ENCODE peak calls at places on chromosome 21, in six cellular contexts. K is neural crest cell, B is endothelial cell, D is GM20000, C is stomach, N is epithelial cell of esophagus. O is an unnamed sample.

GRCh38 chr21:17818158-17819113 is 720 bp downstream of the C21orf91 start:
- DNase-seq in K (peak), B (peak), D (peak), C (peak), N (peak), O (peak)

GRCh38 chr21:21715286-21715969 is 717.2 kb downstream of the NCAM2 start:
- DNase-seq in K (no peak), B (no peak), D (no peak), C (no peak), N (no peak), O (no peak)

GRCh38 chr21:16419188-16419874 is 689.5 kb downstream of the USP25 start:
- DNase-seq in K (no peak), B (no peak), D (no peak), C (peak), N (peak), O (peak)

GRCh38 chr21:35314896-35315582 is 265.9 kb upstream of the RUNX1 start:
- DNase-seq in K (no peak), B (no peak), D (no peak), C (no peak), N (no peak), O (no peak)

GRCh38 chr21:44013380-44014088 is 1.4 kb downstream of the TRAPPC10 start:
- DNase-seq in K (no peak), B (peak), D (peak), C (no peak), N (peak), O (no peak)

GRCh38 chr21:44454747-44455523 is at the start of gene LRRC3:
- DNase-seq in K (peak), B (peak), D (peak), C (peak), N (peak), O (no peak)

GRCh38 chr21:33296156-33296555 is 28.6 kb upstream of the IFNAR1 start:
- DNase-seq in K (no peak), B (no peak), D (no peak), C (no peak), N (no peak), O (no peak)

GRCh38 chr21:34031835-34032370 is 41.5 kb upstream of the MRPS6 start:
- DNase-seq in K (no peak), B (no peak), D (no peak), C (no peak), N (peak), O (no peak)

GRCh38 chr21:39660596-39660995 is 47.9 kb downstream of the B3GALT5 start:
- DNase-seq in K (no peak), B (peak), D (no peak), C (no peak), N (peak), O (peak)

GRCh38 chr21:17758703-17759102 is 60.5 kb downstream of the C21orf91 start:
- DNase-seq in K (no peak), B (no peak), D (no peak), C (no peak), N (peak), O (no peak)

GRCh38 chr21:30981403-30981802 is 56.9 kb downstream of the KRTAP19-8 start:
- DNase-seq in K (no peak), B (no peak), D (no peak), C (no peak), N (no peak), O (no peak)

GRCh38 chr21:15297829-15298228 is 233.0 kb upstream of the NRIP1 start:
- DNase-seq in K (no peak), B (no peak), D (no peak), C (no peak), N (no peak), O (no peak)

GRCh38 chr21:15298306-15298705 is 233.5 kb upstream of the NRIP1 start:
- DNase-seq in K (no peak), B (no peak), D (no peak), C (no peak), N (no peak), O (no peak)

GRCh38 chr21:15301014-15301413 is 236.2 kb upstream of the NRIP1 start:
- DNase-seq in K (no peak), B (no peak), D (no peak), C (no peak), N (peak), O (no peak)

GRCh38 chr21:15301736-15302135 is 236.9 kb upstream of the NRIP1 start:
- DNase-seq in K (no peak), B (no peak), D (no peak), C (no peak), N (peak), O (no peak)

GRCh38 chr21:15300131-15300530 is 235.3 kb upstream of the NRIP1 start:
- DNase-seq in K (no peak), B (no peak), D (no peak), C (no peak), N (peak), O (no peak)
- TF ChIP-seq CTCF in K (no peak), B (no peak), D (no peak), C (no peak), N (no peak), O (no peak)

GRCh38 chr21:46294647-46295176 is 8.6 kb downstream of the YBEY start:
- DNase-seq in K (no peak), B (no peak), D (peak), C (no peak), N (peak), O (no peak)
- TF ChIP-seq CTCF in K (no peak), B (no peak), D (no peak), C (no peak), N (no peak), O (no peak)

GRCh38 chr21:38170283-38170682 is 86.5 kb upstream of the KCNJ15 start:
- DNase-seq in K (no peak), B (peak), D (peak), C (peak), N (peak), O (no peak)
- TF ChIP-seq CTCF in K (peak), B (peak), D (peak), C (no peak), N (peak), O (peak)

GRCh38 chr21:25080706-25081495 is 526.4 kb downstream of the MRPL39 start:
- DNase-seq in K (no peak), B (no peak), D (no peak), C (no peak), N (no peak), O (no peak)

GRCh38 chr21:25080161-25080560 is 527.1 kb downstream of the MRPL39 start:
- DNase-seq in K (no peak), B (no peak), D (no peak), C (no peak), N (no peak), O (no peak)

DNA sequence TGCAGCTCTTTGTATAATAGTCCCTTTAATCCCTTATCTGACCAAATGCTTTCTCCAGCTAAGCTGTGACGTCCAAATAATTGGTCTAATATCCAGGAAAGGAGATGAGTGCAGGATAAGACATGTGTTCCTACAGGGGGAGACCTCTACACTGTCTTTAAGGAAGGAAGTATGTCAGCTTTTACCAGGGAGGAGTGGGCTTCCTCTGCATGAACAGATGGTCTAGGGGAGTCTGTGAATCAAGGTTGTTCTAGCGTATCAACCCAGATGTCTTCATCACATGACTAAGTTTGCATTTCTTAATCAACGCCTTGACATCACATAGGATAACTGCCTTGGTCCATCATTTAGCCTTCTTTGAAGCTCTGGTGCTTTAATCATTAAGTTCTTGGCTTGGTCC is 528.2 kb downstream of the MRPL39 start:
- DNase-seq in K (no peak), B (no peak), D (no peak), C (no peak), N (no peak), O (no peak)
- TF ChIP-seq CTCF in K (no peak), B (no peak), D (no peak), C (no peak), N (no peak), O (no peak)

GRCh38 chr21:36419996-36420395 is 34.8 kb downstream of the CHAF1B start:
- DNase-seq in K (peak), B (peak), D (peak), C (peak), N (peak), O (peak)
- TF ChIP-seq CTCF in K (peak), B (peak), D (peak), C (no peak), N (peak), O (peak)

GRCh38 chr21:27466175-27466574 is 499.3 kb upstream of the ADAMTS5 start:
- DNase-seq in K (no peak), B (no peak), D (no peak), C (no peak), N (no peak), O (no peak)
- TF ChIP-seq CTCF in K (no peak), B (peak), D (no peak), C (no peak), N (peak), O (no peak)

DNA sequence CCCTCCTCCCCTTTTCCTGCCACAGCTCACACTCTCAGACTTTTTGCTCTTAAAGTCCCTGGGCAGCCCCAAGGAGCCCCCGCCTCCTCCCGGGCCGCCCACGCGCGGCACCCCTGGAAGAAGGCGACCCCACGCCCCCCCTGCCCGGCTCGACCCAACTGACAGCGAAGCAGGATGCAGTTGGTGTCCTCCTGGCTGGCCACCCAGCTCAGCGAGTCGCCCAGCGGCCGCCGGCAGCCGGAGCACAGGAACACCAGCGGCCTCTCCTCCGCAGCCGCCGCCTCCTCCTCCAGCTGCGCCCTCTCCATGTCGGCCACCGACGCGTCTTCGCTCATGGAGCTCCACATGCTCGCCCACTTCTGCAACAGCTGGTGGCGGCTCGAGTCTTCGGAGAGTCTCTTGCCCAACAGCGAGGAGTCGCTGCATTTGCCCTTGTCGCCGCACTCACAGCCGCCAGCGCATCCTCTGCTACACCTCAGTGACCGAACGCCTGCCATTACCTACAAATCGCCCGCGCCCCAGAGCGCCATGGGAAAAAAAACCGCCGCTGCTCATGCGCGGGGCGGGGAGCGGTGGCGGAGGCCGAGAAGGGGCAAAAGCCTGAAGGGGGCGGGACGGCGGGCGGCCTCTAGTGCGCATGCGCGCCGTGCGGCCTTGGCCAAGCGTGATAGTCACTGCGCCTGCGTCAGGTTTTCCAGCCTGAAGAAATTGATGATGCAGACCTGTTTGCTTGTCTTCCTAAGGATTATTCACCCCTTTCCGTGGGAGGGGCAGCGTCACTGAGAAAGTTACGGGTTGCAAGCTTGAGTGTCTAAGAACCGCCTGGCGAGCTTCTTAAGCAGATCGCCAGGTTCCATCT is at the start of gene MIS18A:
- DNase-seq in K (peak), B (peak), D (peak), C (peak), N (peak), O (peak)
- TF ChIP-seq CTCF in K (peak), B (no peak), D (no peak), C (no peak), N (peak), O (no peak)

DNA sequence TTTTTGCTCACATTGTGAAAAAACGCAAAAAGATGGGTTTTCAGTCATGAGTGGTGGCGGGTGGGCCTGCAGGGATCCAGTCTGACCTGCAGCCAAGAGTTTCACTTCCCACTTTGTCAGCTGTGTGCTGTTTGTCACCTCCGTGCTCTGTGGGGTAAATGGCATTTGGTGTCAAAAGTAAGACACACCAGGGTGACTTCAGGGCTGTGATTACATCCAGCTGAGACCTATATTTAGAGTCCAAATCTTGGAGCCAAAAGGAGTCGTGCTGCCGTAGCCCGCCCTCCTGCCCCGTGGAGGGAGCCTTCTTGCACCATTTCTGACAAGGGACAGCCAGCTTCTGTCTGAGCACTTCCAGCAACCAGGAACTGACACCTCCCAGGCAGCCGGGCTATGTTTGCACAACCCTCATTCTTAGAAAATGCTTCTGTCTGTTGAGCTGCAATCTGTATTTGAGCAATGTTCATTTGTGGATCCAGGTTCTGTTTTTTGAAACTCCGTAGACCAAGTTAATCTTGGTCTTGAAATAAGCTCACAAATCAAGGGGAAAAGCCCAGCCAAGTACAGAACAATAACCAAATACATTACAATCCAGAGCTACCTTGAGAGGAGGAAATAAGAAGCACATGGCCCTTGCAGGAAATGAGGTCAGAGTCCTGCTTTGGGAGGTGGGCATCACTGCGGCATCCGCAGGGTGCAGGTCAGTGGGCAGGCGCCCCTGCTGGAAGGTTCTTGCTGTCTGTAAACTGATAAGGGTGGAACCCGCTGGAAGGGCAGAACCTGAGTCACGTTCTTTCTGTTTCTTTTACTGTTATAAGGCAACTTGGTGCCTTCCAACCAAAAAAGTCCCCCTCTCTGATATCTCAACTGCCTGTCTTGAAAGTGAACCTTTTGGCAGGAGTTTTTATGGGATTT is 14.4 kb downstream of the ABCG1 start:
- DNase-seq in K (no peak), B (peak), D (peak), C (peak), N (peak), O (no peak)
- TF ChIP-seq CTCF in K (no peak), B (no peak), D (no peak), C (no peak), N (peak), O (peak)

GRCh38 chr21:45639206-45640000 is 4.1 kb upstream of the PCBP3 start:
- DNase-seq in K (no peak), B (no peak), D (no peak), C (no peak), N (no peak), O (peak)

GRCh38 chr21:45641480-45642035 is 2.0 kb upstream of the PCBP3 start:
- DNase-seq in K (no peak), B (no peak), D (no peak), C (no peak), N (no peak), O (no peak)

GRCh38 chr21:45640001-45640887 is 3.3 kb upstream of the PCBP3 start:
- DNase-seq in K (no peak), B (no peak), D (no peak), C (no peak), N (no peak), O (no peak)

GRCh38 chr21:45642122-45642813 is 1.3 kb upstream of the PCBP3 start:
- DNase-seq in K (no peak), B (peak), D (peak), C (no peak), N (no peak), O (no peak)

GRCh38 chr21:45640888-45641479 is 2.5 kb upstream of the PCBP3 start:
- DNase-seq in K (no peak), B (peak), D (no peak), C (no peak), N (peak), O (no peak)
- TF ChIP-seq CTCF in K (peak), B (no peak), D (no peak), C (no peak), N (no peak), O (no peak)

DNA sequence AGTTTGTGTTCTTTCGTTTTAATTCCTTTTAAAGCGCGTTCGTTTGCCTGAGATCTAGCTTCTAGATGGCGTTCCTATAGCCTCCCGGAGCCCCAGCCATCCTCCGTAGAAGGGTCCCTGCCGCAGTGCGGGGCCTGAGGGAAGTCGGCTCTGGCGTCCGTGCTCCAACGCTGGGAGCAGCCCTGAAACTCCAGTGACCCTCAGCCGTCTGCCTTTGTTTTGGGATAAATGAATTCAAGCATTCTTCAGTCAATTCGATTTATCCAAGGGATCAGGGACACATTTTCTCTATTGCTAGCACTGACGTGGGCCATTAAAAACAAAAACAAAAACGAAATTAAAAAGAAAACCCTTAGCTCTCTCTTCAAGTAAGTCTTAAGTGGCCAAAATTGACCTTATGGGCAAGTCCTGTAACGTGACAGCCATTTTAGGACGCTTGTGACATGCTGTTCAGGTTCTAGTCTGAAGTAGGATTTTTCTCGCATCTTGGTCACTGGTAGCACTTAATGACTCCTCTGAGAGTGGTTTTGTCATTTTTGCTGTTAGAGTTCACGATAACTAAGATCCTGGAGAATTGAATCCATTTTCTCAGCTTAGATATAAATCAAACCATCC is 757 bp upstream of the HSPA13 start:
- DNase-seq in K (no peak), B (no peak), D (peak), C (no peak), N (no peak), O (no peak)
- TF ChIP-seq CTCF in K (no peak), B (no peak), D (no peak), C (no peak), N (no peak), O (no peak)